ENCODE peak calls at places on chromosomes 3 and 15, in five cellular contexts. J is neural progenitor cell, F is MM.1S, N is H9, A is PC-3. I is an unnamed sample.
A peak's percentile ranks its signal among the peaks of the same experiment; 100 is the strongest.

GRCh38 chr3:126668450-126669401 is 13.8 kb upstream of the TXNRD3 start:
- DNase-seq in J (no peak), F (no peak), N (no peak), A (no peak), I (peak; percentile 22)

GRCh38 chr3:63872135-63872924 is 8.7 kb downstream of the ATXN7 start:
- DNase-seq in J (no peak), F (no peak), N (no peak), A (peak; percentile 74), I (no peak)

GRCh38 chr15:68487087-68487843 is 55.3 kb upstream of the ITGA11 start:
- DNase-seq in J (no peak), F (no peak), N (no peak), A (no peak), I (no peak)

GRCh38 chr15:49887604-49888340 is 231.3 kb downstream of the ATP8B4 start:
- DNase-seq in J (no peak), F (no peak), N (no peak), A (no peak), I (no peak)

GRCh38 chr3:166425021-166425420 is 587.8 kb upstream of the BCHE start:
- DNase-seq in J (no peak), F (no peak), N (no peak), A (no peak), I (no peak)

GRCh38 chr3:38643090-38643489 is 6.4 kb downstream of the SCN5A start:
- DNase-seq in J (no peak), F (no peak), N (peak; percentile 14), A (no peak), I (peak; percentile 28)

GRCh38 chr3:177928156-177928555 is 608.1 kb upstream of the KCNMB2 start:
- DNase-seq in J (no peak), F (peak; percentile 44), N (no peak), A (peak; percentile 82), I (no peak)

GRCh38 chr3:36212291-36212690 is 168.0 kb upstream of the STAC start:
- DNase-seq in J (no peak), F (no peak), N (no peak), A (peak; percentile 33), I (no peak)

GRCh38 chr3:46372492-46373359 is 2.0 kb downstream of the CCR5 start:
- DNase-seq in J (peak; percentile 30), F (peak; percentile 79), N (no peak), A (peak; percentile 73), I (peak; percentile 42)

GRCh38 chr3:128435058-128435457 is 31.6 kb downstream of the DNAJB8 start:
- DNase-seq in J (peak; percentile 49), F (no peak), N (peak; percentile 57), A (peak; percentile 92), I (peak; percentile 76)

GRCh38 chr3:135759651-135760050 is 205.9 kb upstream of the PPP2R3A start:
- DNase-seq in J (no peak), F (no peak), N (no peak), A (no peak), I (no peak)

GRCh38 chr3:135762188-135762853 is 203.2 kb upstream of the PPP2R3A start:
- DNase-seq in J (peak; percentile 33), F (no peak), N (peak; percentile 41), A (no peak), I (peak; percentile 67)

GRCh38 chr3:135758961-135759360 is 206.6 kb upstream of the PPP2R3A start:
- DNase-seq in J (no peak), F (no peak), N (no peak), A (no peak), I (no peak)

GRCh38 chr3:135757421-135757820 is 208.1 kb upstream of the PPP2R3A start:
- DNase-seq in J (no peak), F (no peak), N (no peak), A (no peak), I (no peak)

GRCh38 chr3:135760581-135760980 is 204.9 kb upstream of the PPP2R3A start:
- DNase-seq in J (no peak), F (no peak), N (no peak), A (no peak), I (no peak)
- H3K9ac ChIP-seq in J (no peak overlapping the region), F (no peak overlapping the region), N (no peak overlapping the region), A (no peak overlapping the region), I (no peak overlapping the region)

GRCh38 chr3:156952011-156952410 is 125.9 kb downstream of the LEKR1 start:
- DNase-seq in J (no peak), F (no peak), N (no peak), A (no peak), I (no peak)

GRCh38 chr3:156948402-156949210 is 122.5 kb downstream of the LEKR1 start:
- DNase-seq in J (no peak), F (no peak), N (no peak), A (no peak), I (no peak)
- H3K9ac ChIP-seq in J (no peak overlapping the region), F (no peak overlapping the region), N (no peak overlapping the region), A (no peak overlapping the region), I (no peak overlapping the region)

DNA sequence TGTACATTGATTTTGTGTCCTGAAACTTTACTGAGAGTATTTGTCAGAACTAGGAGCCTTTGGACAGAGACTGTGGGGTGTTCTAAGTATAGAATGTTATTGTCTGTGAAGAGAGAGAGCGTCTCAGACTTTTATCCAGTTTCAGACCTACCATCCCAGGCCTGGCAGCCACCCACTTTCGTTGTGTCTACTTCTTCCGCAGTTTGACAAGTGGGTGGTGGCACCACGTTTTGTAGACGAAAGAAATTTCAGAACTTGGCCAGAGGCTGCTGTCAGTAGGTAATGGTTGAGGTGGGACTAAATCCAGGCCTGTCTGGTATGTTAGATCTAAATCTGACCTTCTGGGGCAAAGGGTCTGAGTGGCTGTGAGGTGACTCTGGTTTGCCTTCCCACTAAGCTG is 13.4 kb upstream of the TRAK1 start:
- DNase-seq in J (no peak), F (no peak), N (no peak), A (no peak), I (no peak)
- H3K9ac ChIP-seq in J (no peak overlapping the region), F (no peak overlapping the region), N (no peak overlapping the region), A (no peak overlapping the region), I (no peak overlapping the region)

GRCh38 chr3:67087788-67088187 is 89.7 kb downstream of the KBTBD8 start:
- DNase-seq in J (no peak), F (no peak), N (no peak), A (no peak), I (no peak)

GRCh38 chr3:67082533-67083024 is 84.5 kb downstream of the KBTBD8 start:
- DNase-seq in J (no peak), F (no peak), N (no peak), A (no peak), I (no peak)

GRCh38 chr3:67077656-67078055 is 79.5 kb downstream of the KBTBD8 start:
- DNase-seq in J (no peak), F (no peak), N (no peak), A (no peak), I (no peak)

GRCh38 chr3:67083277-67083676 is 85.2 kb downstream of the KBTBD8 start:
- DNase-seq in J (no peak), F (peak; percentile 50), N (no peak), A (peak; percentile 4), I (no peak)
- H3K9ac ChIP-seq in J (no peak overlapping the region), F (no peak overlapping the region), N (no peak overlapping the region), A (no peak overlapping the region), I (no peak overlapping the region)

GRCh38 chr3:17738921-17739320 is 3.5 kb downstream of the TBC1D5 start:
- DNase-seq in J (no peak), F (no peak), N (no peak), A (no peak), I (no peak)
- H3K9ac ChIP-seq in J (no peak overlapping the region), F (no peak overlapping the region), N (no peak overlapping the region), A (no peak overlapping the region), I (no peak overlapping the region)

DNA sequence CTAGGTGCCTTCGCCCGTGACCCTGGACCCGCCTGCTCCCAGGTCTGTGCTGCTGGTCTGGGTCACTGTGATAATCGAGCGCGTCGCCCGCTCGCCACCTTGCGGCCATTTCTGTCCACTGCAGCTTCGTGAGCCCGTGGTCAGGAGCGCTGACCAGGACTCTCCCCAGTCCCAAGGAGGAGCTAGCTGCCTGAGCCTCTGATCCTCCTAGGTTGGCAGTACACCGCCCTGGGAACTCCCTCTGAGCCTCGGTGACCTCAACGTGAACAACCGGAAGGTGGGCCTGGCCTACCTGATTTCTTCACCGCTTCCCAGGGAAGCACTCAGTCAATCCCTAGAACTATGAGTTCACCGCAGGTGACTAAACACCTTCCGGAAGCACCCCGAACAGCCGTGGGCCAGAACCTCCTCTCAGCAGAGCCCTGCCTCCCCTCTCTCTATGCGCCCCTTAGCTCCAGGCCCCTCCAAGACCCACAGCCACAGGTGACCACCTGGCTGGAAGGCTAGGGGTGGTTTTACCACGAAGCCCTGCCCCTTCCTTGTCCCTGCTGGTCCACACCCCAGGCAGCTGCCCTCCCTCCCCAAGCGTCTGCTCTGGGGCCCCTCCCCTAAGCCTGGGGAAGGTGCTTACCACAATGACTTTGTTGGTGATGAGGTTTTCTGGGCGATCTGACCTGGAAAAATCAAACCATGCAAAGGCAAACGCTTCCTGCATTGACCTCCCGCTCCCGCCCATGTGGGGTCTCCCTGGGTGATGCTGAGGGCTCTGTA is 9.7 kb downstream of the PLA2G4D start:
- DNase-seq in J (peak; percentile 76), F (peak; percentile 42), N (peak; percentile 89), A (peak; percentile 95), I (peak; percentile 94)
- H3K9ac ChIP-seq in J (no peak overlapping the region), F (no peak overlapping the region), N (no peak overlapping the region), A (peak overlapping the region; percentile 65), I (no peak overlapping the region)

GRCh38 chr15:78341057-78341763 is 1.1 kb downstream of the CRABP1 start:
- DNase-seq in J (peak; percentile 76), F (no peak), N (peak; percentile 78), A (no peak), I (peak; percentile 89)
- H3K9ac ChIP-seq in J (no peak overlapping the region), F (no peak overlapping the region), N (peak overlapping the region; percentile 23), A (no peak overlapping the region), I (no peak overlapping the region)

DNA sequence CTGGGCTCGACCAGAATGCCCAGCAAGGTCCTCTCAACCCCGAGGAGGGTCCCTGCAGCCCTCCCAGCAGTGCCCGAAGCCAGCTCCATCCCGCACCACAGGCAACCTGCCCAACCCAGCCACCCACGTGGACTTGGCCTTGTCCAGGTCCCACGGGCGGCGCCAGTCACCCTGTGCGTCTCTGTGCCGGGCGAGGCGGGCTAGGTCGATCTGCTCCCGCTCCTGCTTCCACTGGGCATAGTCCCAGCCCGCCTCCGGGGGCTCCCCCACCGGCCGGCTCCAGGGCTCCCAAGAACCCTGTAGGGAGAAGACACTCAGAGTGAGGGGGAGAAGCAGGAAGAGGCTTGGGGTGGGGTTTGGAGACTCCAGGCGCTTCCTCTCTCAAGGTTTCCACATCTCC is 3.1 kb downstream of the CCDC9B start:
- DNase-seq in J (no peak), F (no peak), N (peak; percentile 52), A (no peak), I (no peak)
- H3K9ac ChIP-seq in J (no peak overlapping the region), F (no peak overlapping the region), N (no peak overlapping the region), A (peak overlapping the region; percentile 98), I (no peak overlapping the region)